ENCODE peak calls at places on chromosome 3, in six cellular contexts. One of them, this sample, is unnamed. For H3K27me3, the result is how much of the 10 kb centered on the place peaks cover.

GRCh38 chr3:120488296-120488695 is 37.5 kb upstream of the FSTL1 start:
- DNase-seq in heart right ventricle: no peak
- DNase-seq in endothelial cell of umbilical vein: no peak
- DNase-seq in colonic mucosa: no peak
- DNase-seq in ovary: no peak
- DNase-seq in HAP-1: no peak
- DNase-seq in this sample: no peak

GRCh38 chr3:169923189-169923588 is 11.8 kb downstream of the SAMD7 start:
- DNase-seq in heart right ventricle: peak
- DNase-seq in endothelial cell of umbilical vein: no peak
- DNase-seq in colonic mucosa: peak
- DNase-seq in ovary: peak
- DNase-seq in HAP-1: no peak
- DNase-seq in this sample: no peak

GRCh38 chr3:125054436-125055164 is 1.2 kb downstream of the HEG1 start:
- DNase-seq in heart right ventricle: no peak
- DNase-seq in endothelial cell of umbilical vein: peak
- DNase-seq in colonic mucosa: peak
- DNase-seq in ovary: no peak
- DNase-seq in HAP-1: peak
- DNase-seq in this sample: no peak

GRCh38 chr3:184314700-184315505 is 497 bp downstream of the EIF4G1 start:
- DNase-seq in heart right ventricle: peak
- DNase-seq in endothelial cell of umbilical vein: peak
- DNase-seq in colonic mucosa: peak
- DNase-seq in ovary: peak
- DNase-seq in HAP-1: no peak
- DNase-seq in this sample: peak

GRCh38 chr3:73294532-73294931 is 233.1 kb downstream of the EBLN2 start:
- DNase-seq in heart right ventricle: no peak
- DNase-seq in endothelial cell of umbilical vein: no peak
- DNase-seq in colonic mucosa: no peak
- DNase-seq in ovary: no peak
- DNase-seq in HAP-1: no peak
- DNase-seq in this sample: no peak

GRCh38 chr3:11655188-11655928 is 11.6 kb upstream of the VGLL4 start:
- DNase-seq in heart right ventricle: no peak
- DNase-seq in endothelial cell of umbilical vein: peak
- DNase-seq in colonic mucosa: no peak
- DNase-seq in ovary: no peak
- DNase-seq in HAP-1: no peak
- DNase-seq in this sample: no peak

GRCh38 chr3:63980019-63980418 is 43.3 kb downstream of the PSMD6 start:
- DNase-seq in heart right ventricle: no peak
- DNase-seq in endothelial cell of umbilical vein: no peak
- DNase-seq in colonic mucosa: no peak
- DNase-seq in ovary: no peak
- DNase-seq in HAP-1: no peak
- DNase-seq in this sample: no peak

GRCh38 chr3:79866162-79866561 is 98.4 kb upstream of the ROBO1 start:
- DNase-seq in heart right ventricle: no peak
- DNase-seq in endothelial cell of umbilical vein: no peak
- DNase-seq in colonic mucosa: no peak
- DNase-seq in ovary: no peak
- DNase-seq in HAP-1: no peak
- DNase-seq in this sample: no peak

GRCh38 chr3:51559266-51559907 is 20.9 kb downstream of the RAD54L2 start:
- DNase-seq in heart right ventricle: peak
- DNase-seq in endothelial cell of umbilical vein: no peak
- DNase-seq in colonic mucosa: no peak
- DNase-seq in ovary: peak
- DNase-seq in HAP-1: no peak
- DNase-seq in this sample: no peak

GRCh38 chr3:58607816-58608215 is 30.6 kb upstream of the FAM107A start:
- DNase-seq in heart right ventricle: no peak
- DNase-seq in endothelial cell of umbilical vein: no peak
- DNase-seq in colonic mucosa: no peak
- DNase-seq in ovary: no peak
- DNase-seq in HAP-1: no peak
- DNase-seq in this sample: no peak

GRCh38 chr3:150913174-150913922 is 8.1 kb upstream of the MINDY4B start:
- DNase-seq in heart right ventricle: no peak
- DNase-seq in endothelial cell of umbilical vein: no peak
- DNase-seq in colonic mucosa: no peak
- DNase-seq in ovary: no peak
- DNase-seq in HAP-1: no peak
- DNase-seq in this sample: no peak

GRCh38 chr3:177211503-177212277 is 14.4 kb upstream of the TBL1XR1 start:
- DNase-seq in heart right ventricle: no peak
- DNase-seq in endothelial cell of umbilical vein: no peak
- DNase-seq in colonic mucosa: peak
- DNase-seq in ovary: no peak
- DNase-seq in HAP-1: no peak
- DNase-seq in this sample: no peak

GRCh38 chr3:23256741-23257435 is 53.8 kb downstream of the UBE2E2 start:
- DNase-seq in heart right ventricle: no peak
- DNase-seq in endothelial cell of umbilical vein: no peak
- DNase-seq in colonic mucosa: no peak
- DNase-seq in ovary: no peak
- DNase-seq in HAP-1: no peak
- DNase-seq in this sample: no peak

GRCh38 chr3:147356909-147357733 is 49.2 kb downstream of the ZIC4 start:
- DNase-seq in heart right ventricle: no peak
- DNase-seq in endothelial cell of umbilical vein: no peak
- DNase-seq in colonic mucosa: no peak
- DNase-seq in ovary: no peak
- DNase-seq in HAP-1: no peak
- DNase-seq in this sample: no peak

GRCh38 chr3:87771338-87772059 is 287.3 kb downstream of the CGGBP1 start:
- DNase-seq in heart right ventricle: peak
- DNase-seq in endothelial cell of umbilical vein: peak
- DNase-seq in colonic mucosa: peak
- DNase-seq in ovary: no peak
- DNase-seq in HAP-1: peak
- DNase-seq in this sample: no peak

GRCh38 chr3:49803464-49804140 is 541 bp downstream of the INKA1 start:
- DNase-seq in heart right ventricle: peak
- DNase-seq in endothelial cell of umbilical vein: peak
- DNase-seq in colonic mucosa: no peak
- DNase-seq in ovary: no peak
- DNase-seq in HAP-1: peak
- DNase-seq in this sample: peak

GRCh38 chr3:45582407-45582806 is 12.1 kb upstream of the LIMD1 start:
- DNase-seq in heart right ventricle: no peak
- DNase-seq in endothelial cell of umbilical vein: no peak
- DNase-seq in colonic mucosa: no peak
- DNase-seq in ovary: no peak
- DNase-seq in HAP-1: no peak
- DNase-seq in this sample: no peak

GRCh38 chr3:32359766-32360513 is 31.7 kb upstream of the CMTM7 start:
- DNase-seq in heart right ventricle: no peak
- DNase-seq in endothelial cell of umbilical vein: no peak
- DNase-seq in colonic mucosa: no peak
- DNase-seq in ovary: no peak
- DNase-seq in HAP-1: no peak
- DNase-seq in this sample: no peak

GRCh38 chr3:183698760-183699159 is 1.2 kb downstream of the YEATS2 start:
- DNase-seq in heart right ventricle: peak
- DNase-seq in endothelial cell of umbilical vein: peak
- DNase-seq in colonic mucosa: peak
- DNase-seq in ovary: no peak
- DNase-seq in HAP-1: peak
- DNase-seq in this sample: no peak

GRCh38 chr3:148697311-148698189 is at the start of gene AGTR1:
- DNase-seq in heart right ventricle: peak
- DNase-seq in endothelial cell of umbilical vein: no peak
- DNase-seq in colonic mucosa: peak
- DNase-seq in ovary: peak
- DNase-seq in HAP-1: peak
- DNase-seq in this sample: no peak

GRCh38 chr3:153667341-153667740 is 453.8 kb upstream of the ARHGEF26 start:
- DNase-seq in heart right ventricle: no peak
- DNase-seq in endothelial cell of umbilical vein: no peak
- DNase-seq in colonic mucosa: no peak
- DNase-seq in ovary: no peak
- DNase-seq in HAP-1: no peak
- DNase-seq in this sample: no peak

GRCh38 chr3:194255252-194256039 is 95.7 kb downstream of the CPN2 start:
- DNase-seq in heart right ventricle: peak
- DNase-seq in endothelial cell of umbilical vein: peak
- DNase-seq in colonic mucosa: peak
- DNase-seq in ovary: no peak
- DNase-seq in HAP-1: no peak
- DNase-seq in this sample: no peak

GRCh38 chr3:150243466-150243865 is 164.6 kb upstream of the TSC22D2 start:
- DNase-seq in heart right ventricle: no peak
- DNase-seq in endothelial cell of umbilical vein: no peak
- DNase-seq in colonic mucosa: no peak
- DNase-seq in ovary: no peak
- DNase-seq in HAP-1: no peak
- DNase-seq in this sample: no peak

GRCh38 chr3:192819001-192819569 is 91.7 kb upstream of the FGF12 start:
- DNase-seq in heart right ventricle: no peak
- DNase-seq in endothelial cell of umbilical vein: peak
- DNase-seq in colonic mucosa: no peak
- DNase-seq in ovary: no peak
- DNase-seq in HAP-1: peak
- DNase-seq in this sample: peak

GRCh38 chr3:114212646-114213045 is 24.7 kb downstream of the ZNF80 start:
- DNase-seq in heart right ventricle: no peak
- DNase-seq in endothelial cell of umbilical vein: no peak
- DNase-seq in colonic mucosa: no peak
- DNase-seq in ovary: no peak
- DNase-seq in HAP-1: no peak
- DNase-seq in this sample: no peak
- H3K4me3 ChIP-seq in heart right ventricle: no peak
- H3K4me3 ChIP-seq in endothelial cell of umbilical vein: no peak
- H3K4me3 ChIP-seq in colonic mucosa: no peak
- H3K4me3 ChIP-seq in ovary: no peak
- H3K4me3 ChIP-seq in HAP-1: no peak
- H3K4me3 ChIP-seq in this sample: no peak

DNA sequence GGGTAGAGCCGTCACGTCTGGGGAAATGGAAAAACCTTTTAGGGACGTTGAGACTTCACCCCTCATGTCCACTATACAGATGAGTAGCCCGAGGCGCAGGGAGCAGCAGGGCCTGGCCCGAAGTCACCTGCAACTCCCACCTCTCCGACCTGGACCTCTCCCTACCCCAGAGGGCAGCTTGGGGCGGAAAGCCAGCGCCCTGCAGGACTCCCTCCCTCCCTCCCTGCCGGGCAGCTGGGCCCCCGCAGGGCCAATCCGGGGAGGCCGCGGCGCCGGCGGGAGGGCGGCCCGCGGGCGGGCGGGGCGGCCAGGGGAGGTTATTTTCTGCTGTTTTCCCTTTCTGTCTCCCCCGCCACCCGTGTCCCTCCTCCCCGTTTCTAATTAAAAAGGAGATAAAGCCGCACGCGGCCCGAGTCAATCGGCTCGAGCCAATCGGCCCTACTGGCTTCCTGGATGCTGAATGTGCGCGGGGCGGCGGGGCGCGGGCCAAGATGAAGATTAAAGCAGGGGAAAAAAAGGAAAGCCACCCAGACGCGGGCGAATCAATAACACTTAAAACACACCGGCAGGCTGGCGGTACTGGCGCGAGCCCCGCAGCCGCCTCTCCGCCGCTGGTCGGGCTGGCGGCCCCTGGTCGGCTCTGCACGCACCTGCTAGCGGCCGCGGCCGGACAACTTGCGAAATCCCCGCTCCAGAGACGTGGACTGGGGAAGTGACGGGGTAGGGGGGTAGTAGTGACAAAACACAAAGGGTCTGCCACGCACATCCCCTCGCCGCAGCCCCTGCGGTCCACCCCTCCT is 1.8 kb downstream of the WNT7A start:
- DNase-seq in heart right ventricle: no peak
- DNase-seq in endothelial cell of umbilical vein: no peak
- DNase-seq in colonic mucosa: no peak
- DNase-seq in ovary: no peak
- DNase-seq in HAP-1: no peak
- DNase-seq in this sample: no peak
- H3K27me3 ChIP-seq in heart right ventricle: half or more
- H3K27me3 ChIP-seq in endothelial cell of umbilical vein: under half
- H3K27me3 ChIP-seq in colonic mucosa: under half
- H3K27me3 ChIP-seq in ovary: under half
- H3K27me3 ChIP-seq in HAP-1: half or more
- H3K27me3 ChIP-seq in this sample: half or more

GRCh38 chr3:156716105-156716862 is 41.9 kb downstream of the TIPARP start:
- DNase-seq in heart right ventricle: no peak
- DNase-seq in endothelial cell of umbilical vein: no peak
- DNase-seq in colonic mucosa: no peak
- DNase-seq in ovary: no peak
- DNase-seq in HAP-1: no peak
- DNase-seq in this sample: no peak

GRCh38 chr3:156711113-156711512 is 36.7 kb downstream of the TIPARP start:
- DNase-seq in heart right ventricle: no peak
- DNase-seq in endothelial cell of umbilical vein: no peak
- DNase-seq in colonic mucosa: no peak
- DNase-seq in ovary: no peak
- DNase-seq in HAP-1: no peak
- DNase-seq in this sample: no peak

GRCh38 chr3:156704370-156705036 is 30.1 kb downstream of the TIPARP start:
- DNase-seq in heart right ventricle: no peak
- DNase-seq in endothelial cell of umbilical vein: no peak
- DNase-seq in colonic mucosa: no peak
- DNase-seq in ovary: no peak
- DNase-seq in HAP-1: no peak
- DNase-seq in this sample: no peak

GRCh38 chr3:156705761-156706631 is 31.6 kb downstream of the TIPARP start:
- DNase-seq in heart right ventricle: no peak
- DNase-seq in endothelial cell of umbilical vein: no peak
- DNase-seq in colonic mucosa: no peak
- DNase-seq in ovary: no peak
- DNase-seq in HAP-1: no peak
- DNase-seq in this sample: no peak

GRCh38 chr3:156710429-156710828 is 36.0 kb downstream of the TIPARP start:
- DNase-seq in heart right ventricle: no peak
- DNase-seq in endothelial cell of umbilical vein: no peak
- DNase-seq in colonic mucosa: no peak
- DNase-seq in ovary: no peak
- DNase-seq in HAP-1: no peak
- DNase-seq in this sample: no peak
- H3K4me3 ChIP-seq in heart right ventricle: no peak
- H3K4me3 ChIP-seq in endothelial cell of umbilical vein: no peak
- H3K4me3 ChIP-seq in colonic mucosa: no peak
- H3K4me3 ChIP-seq in ovary: no peak
- H3K4me3 ChIP-seq in HAP-1: no peak
- H3K4me3 ChIP-seq in this sample: no peak

GRCh38 chr3:181859518-181859917 is 147.8 kb downstream of the SOX2 start:
- DNase-seq in heart right ventricle: no peak
- DNase-seq in endothelial cell of umbilical vein: no peak
- DNase-seq in colonic mucosa: no peak
- DNase-seq in ovary: no peak
- DNase-seq in HAP-1: peak
- DNase-seq in this sample: no peak

GRCh38 chr3:181862502-181862901 is 150.8 kb downstream of the SOX2 start:
- DNase-seq in heart right ventricle: no peak
- DNase-seq in endothelial cell of umbilical vein: no peak
- DNase-seq in colonic mucosa: no peak
- DNase-seq in ovary: no peak
- DNase-seq in HAP-1: no peak
- DNase-seq in this sample: no peak

GRCh38 chr3:181855825-181856224 is 144.1 kb downstream of the SOX2 start:
- DNase-seq in heart right ventricle: no peak
- DNase-seq in endothelial cell of umbilical vein: no peak
- DNase-seq in colonic mucosa: no peak
- DNase-seq in ovary: no peak
- DNase-seq in HAP-1: no peak
- DNase-seq in this sample: no peak

GRCh38 chr3:181860243-181860642 is 148.5 kb downstream of the SOX2 start:
- DNase-seq in heart right ventricle: no peak
- DNase-seq in endothelial cell of umbilical vein: no peak
- DNase-seq in colonic mucosa: no peak
- DNase-seq in ovary: no peak
- DNase-seq in HAP-1: no peak
- DNase-seq in this sample: no peak
- H3K27me3 ChIP-seq in heart right ventricle: under half
- H3K27me3 ChIP-seq in endothelial cell of umbilical vein: under half
- H3K27me3 ChIP-seq in colonic mucosa: under half
- H3K27me3 ChIP-seq in ovary: under half
- H3K27me3 ChIP-seq in HAP-1: under half
- H3K27me3 ChIP-seq in this sample: under half